ENCODE peak calls at places on chromosomes 5 and 9, in five cellular contexts. G is NCI-H510A, D is NCI-H1694, E is A172, F is GDM1. Q is an unnamed sample.

GRCh38 chr5:54491326-54491725 is 26.2 kb upstream of the SNX18 start:
- DNase-seq in F (no peak), G (no peak), D (no peak), E (no peak), Q (no peak)

GRCh38 chr9:71911908-71912325 is 478 bp downstream of the C9orf85 start:
- DNase-seq in E (no peak), G (no peak), D (no peak), F (no peak), Q (no peak)

GRCh38 chr9:35618325-35618727 is at the start of gene CD72:
- DNase-seq in D (peak), G (no peak), E (no peak), F (peak), Q (no peak)

GRCh38 chr9:122777935-122778671 is 10.6 kb upstream of the OR5C1 start:
- DNase-seq in F (no peak), E (peak), D (no peak), G (no peak), Q (no peak)

GRCh38 chr9:94879230-94879629 is 152.7 kb downstream of the AOPEP start:
- DNase-seq in F (no peak), D (no peak), G (no peak), E (no peak), Q (no peak)

GRCh38 chr9:111974092-111974681 is 77.6 kb downstream of the UGCG start:
- DNase-seq in E (peak), F (no peak), D (no peak), G (peak), Q (no peak)

GRCh38 chr5:65818592-65818991 is 96.6 kb downstream of the NLN start:
- DNase-seq in E (no peak), F (no peak), G (no peak), D (no peak), Q (no peak)

GRCh38 chr5:98768160-98769005 is 5.1 kb upstream of the RGMB start:
- DNase-seq in D (peak), E (peak), F (peak), G (no peak), Q (peak)

GRCh38 chr5:35788724-35789123 is 68.0 kb upstream of the IL7R start:
- DNase-seq in G (no peak), D (no peak), E (no peak), F (no peak), Q (no peak)

GRCh38 chr5:9156282-9156681 is 389.6 kb downstream of the SEMA5A start:
- DNase-seq in E (peak), F (no peak), G (peak), D (no peak), Q (peak)

GRCh38 chr5:144361406-144361805 is 190.7 kb downstream of the KCTD16 start:
- DNase-seq in E (no peak), G (no peak), F (no peak), D (no peak), Q (no peak)

GRCh38 chr5:32017638-32018429 is 156.3 kb downstream of the GOLPH3 start:
- DNase-seq in G (no peak), D (no peak), E (no peak), F (no peak), Q (no peak)

GRCh38 chr9:128034821-128035764 is 32.0 kb downstream of the NAIF1 start:
- DNase-seq in F (peak), D (peak), G (peak), E (peak), Q (peak)

GRCh38 chr5:2895196-2895595 is 143.7 kb upstream of the IRX2 start:
- DNase-seq in E (no peak), G (no peak), D (no peak), F (no peak), Q (no peak)

GRCh38 chr9:22203371-22204138 is 194.4 kb upstream of the CDKN2B start:
- DNase-seq in E (no peak), D (no peak), F (no peak), G (no peak), Q (no peak)

GRCh38 chr9:114203410-114204140 is 48.2 kb downstream of the COL27A1 start:
- DNase-seq in G (no peak), E (no peak), F (no peak), D (no peak), Q (no peak)

GRCh38 chr5:139725073-139725830 is 70.4 kb upstream of the PSD2 start:
- DNase-seq in D (no peak), F (no peak), G (no peak), E (peak), Q (no peak)

GRCh38 chr5:92019376-92019990 is 636.4 kb upstream of the ARRDC3 start:
- DNase-seq in E (peak), G (no peak), F (no peak), D (no peak), Q (no peak)

GRCh38 chr9:36150529-36151305 is 14.2 kb downstream of the GLIPR2 start:
- DNase-seq in G (no peak), F (no peak), E (no peak), D (no peak), Q (no peak)

GRCh38 chr9:136233868-136234267 is 11.7 kb downstream of the QSOX2 start:
- DNase-seq in D (no peak), E (no peak), F (no peak), G (no peak), Q (no peak)

GRCh38 chr9:129415031-129415953 is 205.6 kb downstream of the C9orf50 start:
- DNase-seq in G (no peak), F (no peak), D (no peak), E (no peak), Q (no peak)

Q was measured in NCI-H524.